ENCODE peak calls at places on chromosomes 2 and 18, in four cellular contexts. I, T, E and M are unnamed samples.

GRCh38 chr2:186551323-186552050 is 38.4 kb upstream of the ITGAV start:
- DNase-seq in I (no peak), T (no peak), E (no peak), M (no peak)

GRCh38 chr2:170744248-170745002 is 25.8 kb upstream of the ERICH2 start:
- DNase-seq in I (peak; percentile 35), T (no peak), E (no peak), M (no peak)

GRCh38 chr2:39837856-39838453 is 58.9 kb upstream of the THUMPD2 start:
- DNase-seq in I (peak; percentile 47), T (no peak), E (no peak), M (no peak)

GRCh38 chr2:167890739-167891138 is 356.7 kb downstream of the STK39 start:
- DNase-seq in I (no peak), T (no peak), E (no peak), M (no peak)

GRCh38 chr2:128322651-128323491 is 4.2 kb upstream of the HS6ST1 start:
- DNase-seq in I (no peak), T (peak; percentile 87), E (peak; percentile 83), M (peak; percentile 91)

GRCh38 chr18:44681039-44681595 is 429 bp downstream of the SETBP1 start:
- DNase-seq in I (no peak), T (no peak), E (no peak), M (no peak)

GRCh38 chr18:686339-687111 is 25.9 kb downstream of the ENOSF1 start:
- DNase-seq in I (no peak), T (no peak), E (no peak), M (no peak)

GRCh38 chr2:20103514-20103913 is 52.1 kb upstream of the LAPTM4A start:
- DNase-seq in I (no peak), T (no peak), E (no peak), M (no peak)

GRCh38 chr2:73896362-73897239 is 3.8 kb downstream of the ACTG2 start:
- DNase-seq in I (no peak), T (no peak), E (no peak), M (no peak)

GRCh38 chr18:2111456-2111855 is 459.8 kb downstream of the METTL4 start:
- DNase-seq in I (no peak), T (no peak), E (no peak), M (no peak)

GRCh38 chr2:120034616-120035015 is 21.7 kb downstream of the EPB41L5 start:
- DNase-seq in I (no peak), T (no peak), E (no peak), M (no peak)

GRCh38 chr2:16633632-16634430 is 31.8 kb downstream of the CYRIA start:
- DNase-seq in I (peak; percentile 32), T (no peak), E (no peak), M (no peak)

DNA sequence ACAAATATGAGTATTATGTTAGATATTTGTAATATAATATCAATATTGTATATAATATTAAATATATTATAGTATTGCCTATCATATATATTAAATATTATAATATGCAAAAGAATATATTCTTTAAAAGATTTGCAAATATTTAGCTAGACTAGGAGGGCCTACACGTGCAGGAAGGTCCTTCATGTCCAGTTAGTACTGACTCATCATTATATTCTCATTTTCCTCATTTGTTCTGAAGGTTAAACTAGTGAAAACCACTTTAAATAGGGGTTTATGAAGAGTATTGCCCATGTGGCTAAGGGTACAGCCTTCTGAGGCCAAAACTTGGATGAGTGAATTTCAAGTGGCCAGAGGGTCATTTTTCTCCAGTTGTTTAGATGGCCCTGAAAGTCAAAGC is 293.0 kb upstream of the VRK2 start:
- DNase-seq in I (no peak), T (no peak), E (no peak), M (no peak)
- H3K27me3 ChIP-seq in I (no peaks in the 10 kb centered on the region), T (no peaks in the 10 kb centered on the region), E (no peaks in the 10 kb centered on the region), M (no peaks in the 10 kb centered on the region)

DNA sequence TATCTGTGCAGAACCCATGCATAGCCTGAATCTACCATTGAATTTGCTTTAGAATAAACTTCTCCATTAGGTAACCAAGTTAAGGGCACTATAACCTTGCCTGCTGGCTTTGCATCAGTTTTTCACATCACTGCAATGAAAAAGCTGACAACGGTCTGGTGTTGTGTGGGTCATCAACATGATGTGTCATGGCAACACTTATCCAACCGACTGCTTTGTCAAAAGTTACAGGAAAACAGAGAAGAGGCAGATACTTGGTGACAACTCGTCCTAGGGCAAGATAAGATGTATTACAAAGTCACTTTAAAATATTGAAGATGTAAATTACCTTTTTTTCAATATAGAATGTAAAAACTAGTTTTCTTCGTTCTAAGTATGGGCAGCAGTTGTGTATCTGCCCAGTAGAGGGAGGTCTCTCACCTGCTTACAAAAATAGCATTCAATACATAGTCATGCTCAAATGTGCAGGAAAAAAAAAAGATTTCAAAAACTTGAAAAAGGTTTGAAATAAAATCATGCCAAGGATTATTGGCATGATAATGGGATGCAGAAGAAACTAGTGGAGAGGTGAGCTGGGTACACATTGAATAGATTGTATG is 96.3 kb downstream of the EVA1A start:
- DNase-seq in I (peak; percentile 8), T (no peak), E (no peak), M (no peak)
- TF ChIP-seq POLR2AphosphoS5 in I (no peak), T (no peak), E (no peak), M (no peak)

GRCh38 chr2:101520246-101520645 is 45.3 kb upstream of the RFX8 start:
- DNase-seq in I (no peak), T (no peak), E (no peak), M (peak; percentile 60)

GRCh38 chr2:101516833-101517690 is 42.1 kb upstream of the RFX8 start:
- DNase-seq in I (no peak), T (no peak), E (no peak), M (peak; percentile 90)

GRCh38 chr2:101517753-101518152 is 42.8 kb upstream of the RFX8 start:
- DNase-seq in I (no peak), T (no peak), E (no peak), M (no peak)

GRCh38 chr2:101519173-101519492 is 44.2 kb upstream of the RFX8 start:
- DNase-seq in I (no peak), T (no peak), E (no peak), M (no peak)

GRCh38 chr2:101518470-101519172 is 43.7 kb upstream of the RFX8 start:
- DNase-seq in I (peak; percentile 32), T (no peak), E (no peak), M (peak; percentile 85)
- TF ChIP-seq CTCF in I (peak; percentile 35), T (peak; percentile 41), E (no peak), M (peak; percentile 49)

DNA sequence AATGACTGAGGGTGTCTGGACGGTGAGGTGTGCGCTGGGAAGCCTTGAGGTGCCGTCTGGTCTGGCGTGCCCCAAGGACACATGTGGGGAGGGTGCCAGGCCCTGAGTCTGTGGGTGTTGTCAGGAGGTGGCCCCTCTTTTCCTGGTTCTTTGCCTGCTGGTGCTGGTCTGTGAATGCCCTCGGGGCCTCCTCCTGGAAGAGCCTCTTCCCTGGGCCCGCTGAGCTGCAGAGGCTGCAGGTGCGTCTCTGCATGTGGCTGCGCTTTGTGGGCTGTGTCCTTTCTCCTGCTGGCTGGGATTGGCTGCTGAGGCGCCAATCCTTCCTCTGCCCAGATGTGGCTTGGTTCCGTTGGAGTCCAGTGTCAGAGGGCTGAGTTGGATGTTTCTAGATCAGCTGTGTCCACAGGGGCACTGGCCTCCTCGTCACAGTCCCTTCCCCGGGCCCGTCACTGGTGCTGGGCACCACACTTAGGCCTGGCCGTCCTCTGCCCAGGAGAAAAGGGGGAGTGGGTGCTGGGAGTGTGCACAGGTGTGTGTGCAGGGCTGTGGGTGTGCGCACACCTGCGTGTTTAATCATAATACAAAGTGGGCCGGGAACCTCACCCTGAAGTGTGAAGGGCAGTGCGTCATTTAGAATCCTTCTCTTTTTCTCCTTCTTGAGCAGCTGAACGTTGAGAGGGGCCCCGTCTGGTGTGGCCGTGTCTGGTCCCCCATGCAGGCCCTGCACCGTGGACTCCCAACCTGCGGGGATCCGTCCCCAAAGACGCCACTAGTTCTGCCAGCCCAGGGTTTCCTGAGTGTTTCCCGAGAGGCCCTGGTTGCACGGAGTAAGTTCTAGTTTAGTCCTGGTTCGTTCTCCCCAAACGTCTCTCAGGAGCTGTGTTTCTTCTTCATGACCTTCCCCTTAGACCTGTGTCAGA is 35.5 kb downstream of the RTP5 start:
- DNase-seq in I (no peak), T (no peak), E (peak; percentile 54), M (no peak)
- H3K27me3 ChIP-seq in I (no peaks in the 10 kb centered on the region), T (no peaks in the 10 kb centered on the region), E (no peaks in the 10 kb centered on the region), M (peaks cover 25% of the 10 kb centered on the region)

GRCh38 chr2:67667054-67667908 is 270.1 kb downstream of the ETAA1 start:
- DNase-seq in I (no peak), T (no peak), E (no peak), M (peak; percentile 68)

GRCh38 chr2:67669796-67670195 is 272.7 kb downstream of the ETAA1 start:
- DNase-seq in I (no peak), T (no peak), E (no peak), M (no peak)

GRCh38 chr2:67668538-67668937 is 271.4 kb downstream of the ETAA1 start:
- DNase-seq in I (no peak), T (no peak), E (no peak), M (no peak)

GRCh38 chr2:67663776-67664175 is 266.6 kb downstream of the ETAA1 start:
- DNase-seq in I (no peak), T (no peak), E (no peak), M (peak; percentile 87)

GRCh38 chr2:67666386-67667053 is 269.4 kb downstream of the ETAA1 start:
- DNase-seq in I (no peak), T (no peak), E (no peak), M (peak; percentile 92)
- TF ChIP-seq POLR2AphosphoS5 in I (no peak), T (no peak), E (no peak), M (peak; percentile 87)

DNA sequence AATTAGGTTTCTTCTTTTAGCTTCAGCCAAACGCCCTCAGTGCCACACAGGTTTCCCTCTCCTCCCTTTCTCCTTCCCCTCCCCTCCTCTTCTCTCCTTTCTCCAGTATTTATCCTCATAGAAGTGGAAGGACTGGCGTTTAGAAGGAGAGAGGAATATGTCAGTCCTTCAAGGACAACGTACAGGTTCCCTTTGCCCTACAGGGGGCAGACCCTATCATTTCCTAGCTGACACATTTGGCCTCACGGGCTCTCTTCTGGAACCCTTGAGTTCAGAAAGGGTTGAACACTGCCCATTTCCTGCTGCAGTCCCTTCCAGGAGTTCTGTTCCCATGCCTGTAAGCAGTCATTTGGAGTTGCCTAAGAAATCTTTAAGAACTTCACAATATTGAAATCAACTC is 46.1 kb downstream of the CDCA7 start:
- DNase-seq in I (peak; percentile 49), T (no peak), E (no peak), M (no peak)
- TF ChIP-seq CTCF in I (peak; percentile 57), T (no peak), E (no peak), M (no peak)

GRCh38 chr2:218990612-218991011 is 2.6 kb downstream of the CRYBA2 start:
- DNase-seq in I (no peak), T (no peak), E (peak; percentile 12), M (no peak)

GRCh38 chr2:218986148-218986761 is 1.3 kb upstream of the FEV start:
- DNase-seq in I (no peak), T (no peak), E (no peak), M (no peak)

GRCh38 chr2:218988164-218988563 is 3.2 kb upstream of the FEV start:
- DNase-seq in I (no peak), T (no peak), E (peak; percentile 4), M (no peak)

GRCh38 chr2:218990052-218990451 is 3.2 kb downstream of the CRYBA2 start:
- DNase-seq in I (no peak), T (no peak), E (peak; percentile 58), M (no peak)

DNA sequence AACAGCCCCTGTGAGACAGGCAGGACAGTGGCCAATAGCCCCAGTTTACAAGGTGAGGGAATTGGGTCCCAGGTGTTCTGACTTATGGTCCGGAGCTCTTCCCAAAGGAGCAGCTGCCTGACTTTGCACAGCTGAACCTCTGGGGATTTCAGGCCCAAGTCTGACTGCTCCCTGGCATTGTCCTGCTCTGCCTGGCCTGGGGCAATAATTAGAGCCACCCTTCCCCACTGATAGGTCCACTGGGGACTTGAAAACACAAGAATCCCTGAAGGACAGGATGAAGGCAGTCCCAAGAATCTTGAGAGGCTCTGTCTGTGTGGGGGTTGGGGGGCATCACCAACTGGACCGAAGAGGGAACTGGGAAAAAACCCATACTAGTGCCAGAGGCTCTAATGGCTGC is 3.7 kb upstream of the FEV start:
- DNase-seq in I (no peak), T (no peak), E (peak; percentile 33), M (no peak)
- H3K27me3 ChIP-seq in I (no peaks in the 10 kb centered on the region), T (peaks cover 26% of the 10 kb centered on the region), E (peaks cover 100% of the 10 kb centered on the region), M (no peaks in the 10 kb centered on the region)